ENCODE peak calls at places on chromosomes 2 and 18, in eight cellular contexts. B is stimulated activated CD4-positive, alpha-beta T cell treated with anti-CD3 and anti-CD28 coated beads, Interleukin-12 subunit alpha, Interleukin-12 subunit beta, amount 100 ng/mL, for 4 hours; A is EL; L is adipocyte; P is pancreas; Z is A172; C is SJCRH30; G is foreskin keratinocyte. M is an unnamed sample.

GRCh38 chr18:50805732-50806131 is 14.1 kb downstream of the MRO start:
- DNase-seq in Z (no peak), A (no peak), B (no peak), G (no peak), P (no peak), L (no peak), C (no peak), M (peak; percentile 84)

GRCh38 chr2:147327636-147328035 is 517.2 kb upstream of the ACVR2A start:
- DNase-seq in G (no peak), B (no peak), P (no peak), Z (no peak), A (no peak), L (no peak), C (no peak), M (no peak)

GRCh38 chr2:134174711-134175110 is 79.2 kb upstream of the MGAT5 start:
- DNase-seq in C (no peak), B (no peak), G (no peak), Z (no peak), L (no peak), P (no peak), A (no peak), M (no peak)

GRCh38 chr2:186995092-186995491 is 146.1 kb upstream of the ZSWIM2 start:
- DNase-seq in A (peak; percentile 59), P (no peak), B (no peak), Z (no peak), G (no peak), C (no peak), L (peak; percentile 88), M (peak; percentile 77)

GRCh38 chr2:226953826-226954225 is 118.0 kb downstream of the RHBDD1 start:
- DNase-seq in L (no peak), C (no peak), G (no peak), Z (no peak), P (no peak), B (no peak), A (no peak), M (no peak)

GRCh38 chr2:1593371-1594205 is 150.7 kb downstream of the PXDN start:
- DNase-seq in B (no peak), A (peak; percentile 86), G (no peak), L (peak; percentile 66), C (peak; percentile 84), Z (peak; percentile 98), P (no peak), M (peak; percentile 68)

GRCh38 chr2:68907232-68907922 is 36.2 kb upstream of the BMP10 start:
- DNase-seq in Z (peak; percentile 27), G (no peak), B (no peak), P (no peak), C (no peak), L (no peak), A (no peak), M (peak; percentile 50)

GRCh38 chr2:71379086-71379485 is 47.5 kb downstream of the ZNF638 start:
- DNase-seq in G (peak; percentile 16), A (peak; percentile 75), B (no peak), Z (peak; percentile 65), C (no peak), L (peak; percentile 78), P (no peak), M (peak; percentile 58)

GRCh38 chr2:208311954-208312353 is 45.9 kb downstream of the PIKFYVE start:
- DNase-seq in P (no peak), G (no peak), B (no peak), Z (no peak), A (peak; percentile 2), L (peak; percentile 48), C (no peak), M (peak; percentile 50)

GRCh38 chr2:66561645-66562336 is 126.9 kb downstream of the MEIS1 start:
- DNase-seq in B (no peak), A (no peak), L (no peak), C (no peak), G (no peak), Z (peak; percentile 31), P (no peak), M (no peak)

GRCh38 chr2:237915576-237915975 is 51.2 kb upstream of the UBE2F start:
- DNase-seq in B (no peak), C (no peak), P (no peak), G (no peak), L (no peak), A (no peak), Z (no peak), M (no peak)

GRCh38 chr2:134207589-134208209 is 46.2 kb upstream of the MGAT5 start:
- DNase-seq in G (no peak), Z (peak; percentile 54), A (peak; percentile 43), P (peak; percentile 65), C (peak; percentile 72), L (peak; percentile 47), B (peak; percentile 58), M (peak; percentile 63)